ENCODE peak calls at places on chromosomes 7 and 10, in five cellular contexts. X is IMR-90; H is effector memory CD4-positive, alpha-beta T cell; U is right lobe of liver; Y is endothelial cell of umbilical vein. Z is an unnamed sample.

GRCh38 chr10:75358835-75359421 is 42.6 kb downstream of the ZNF503 start:
- DNase-seq in X (peak; percentile 82), H (no peak), U (no peak), Y (no peak), Z (no peak)

GRCh38 chr7:106622654-106623314 is 38.2 kb downstream of the CCDC71L start:
- DNase-seq in X (no peak), H (no peak), U (no peak), Y (no peak), Z (no peak)

GRCh38 chr7:27890205-27890849 is 150.4 kb downstream of the TAX1BP1 start:
- DNase-seq in X (no peak), H (no peak), U (no peak), Y (no peak), Z (no peak)

GRCh38 chr7:151888716-151889115 is 11.8 kb upstream of the PRKAG2 start:
- DNase-seq in X (no peak), H (no peak), U (no peak), Y (no peak), Z (no peak)

GRCh38 chr10:89167915-89168314 is 39.2 kb downstream of the CH25H start:
- DNase-seq in X (no peak), H (no peak), U (no peak), Y (no peak), Z (no peak)

GRCh38 chr10:43211030-43211429 is 55.8 kb downstream of the RASGEF1A start:
- DNase-seq in X (peak; percentile 15), H (no peak), U (peak; percentile 9), Y (no peak), Z (no peak)

GRCh38 chr7:107387077-107387476 is 82.8 kb upstream of the GPR22 start:
- DNase-seq in X (peak; percentile 39), H (no peak), U (peak; percentile 26), Y (peak; percentile 78), Z (peak; percentile 44)

GRCh38 chr10:134205-134742 is 981 bp upstream of the ZMYND11 start:
- DNase-seq in X (peak; percentile 6), H (no peak), U (no peak), Y (peak; percentile 48), Z (peak; percentile 55)

GRCh38 chr10:114767589-114768393 is 53.8 kb upstream of the FHIP2A start:
- DNase-seq in X (peak; percentile 28), H (no peak), U (peak; percentile 73), Y (no peak), Z (peak; percentile 46)

GRCh38 chr10:132163278-132163765 is 23.4 kb upstream of the DPYSL4 start:
- DNase-seq in X (no peak), H (no peak), U (no peak), Y (no peak), Z (peak; percentile 87)

GRCh38 chr10:29816801-29817558 is 182.2 kb upstream of the SVIL start:
- DNase-seq in X (no peak), H (no peak), U (no peak), Y (no peak), Z (no peak)

GRCh38 chr7:47557986-47558670 is 23.8 kb downstream of the TNS3 start:
- DNase-seq in X (no peak), H (no peak), U (no peak), Y (no peak), Z (peak; percentile 49)

GRCh38 chr10:20492447-20492846 is 404.7 kb downstream of the NEBL start:
- DNase-seq in X (no peak), H (no peak), U (no peak), Y (no peak), Z (peak; percentile 21)

GRCh38 chr10:106708521-106708920 is 456.0 kb downstream of the SORCS1 start:
- DNase-seq in X (no peak), H (no peak), U (no peak), Y (no peak), Z (no peak)

GRCh38 chr10:124039432-124040086 is 53.8 kb downstream of the CHST15 start:
- DNase-seq in X (no peak), H (no peak), U (no peak), Y (peak; percentile 89), Z (no peak)

GRCh38 chr10:124040454-124040853 is 52.9 kb downstream of the CHST15 start:
- DNase-seq in X (no peak), H (no peak), U (no peak), Y (peak; percentile 27), Z (no peak)

GRCh38 chr10:124043310-124044142 is 49.9 kb downstream of the CHST15 start:
- DNase-seq in X (no peak), H (no peak), U (no peak), Y (no peak), Z (no peak)

GRCh38 chr10:124042656-124043309 is 50.6 kb downstream of the CHST15 start:
- DNase-seq in X (no peak), H (no peak), U (no peak), Y (no peak), Z (no peak)

GRCh38 chr10:124041684-124042445 is 51.5 kb downstream of the CHST15 start:
- DNase-seq in X (no peak), H (no peak), U (no peak), Y (no peak), Z (no peak)
- H3K4me1 ChIP-seq in X (no peaks in the 10 kb centered on the region), H (no peaks in the 10 kb centered on the region), U (peaks cover 2% of the 10 kb centered on the region), Y (peaks cover 4% of the 10 kb centered on the region), Z (no peaks in the 10 kb centered on the region)

GRCh38 chr7:44470628-44471245 is 19.7 kb downstream of the NUDCD3 start:
- DNase-seq in X (no peak), H (no peak), U (no peak), Y (no peak), Z (no peak)
- H3K4me1 ChIP-seq in X (peaks cover 19% of the 10 kb centered on the region), H (peaks cover 3% of the 10 kb centered on the region), U (peaks cover 66% of the 10 kb centered on the region), Y (peaks cover 35% of the 10 kb centered on the region), Z (no peaks in the 10 kb centered on the region)

DNA sequence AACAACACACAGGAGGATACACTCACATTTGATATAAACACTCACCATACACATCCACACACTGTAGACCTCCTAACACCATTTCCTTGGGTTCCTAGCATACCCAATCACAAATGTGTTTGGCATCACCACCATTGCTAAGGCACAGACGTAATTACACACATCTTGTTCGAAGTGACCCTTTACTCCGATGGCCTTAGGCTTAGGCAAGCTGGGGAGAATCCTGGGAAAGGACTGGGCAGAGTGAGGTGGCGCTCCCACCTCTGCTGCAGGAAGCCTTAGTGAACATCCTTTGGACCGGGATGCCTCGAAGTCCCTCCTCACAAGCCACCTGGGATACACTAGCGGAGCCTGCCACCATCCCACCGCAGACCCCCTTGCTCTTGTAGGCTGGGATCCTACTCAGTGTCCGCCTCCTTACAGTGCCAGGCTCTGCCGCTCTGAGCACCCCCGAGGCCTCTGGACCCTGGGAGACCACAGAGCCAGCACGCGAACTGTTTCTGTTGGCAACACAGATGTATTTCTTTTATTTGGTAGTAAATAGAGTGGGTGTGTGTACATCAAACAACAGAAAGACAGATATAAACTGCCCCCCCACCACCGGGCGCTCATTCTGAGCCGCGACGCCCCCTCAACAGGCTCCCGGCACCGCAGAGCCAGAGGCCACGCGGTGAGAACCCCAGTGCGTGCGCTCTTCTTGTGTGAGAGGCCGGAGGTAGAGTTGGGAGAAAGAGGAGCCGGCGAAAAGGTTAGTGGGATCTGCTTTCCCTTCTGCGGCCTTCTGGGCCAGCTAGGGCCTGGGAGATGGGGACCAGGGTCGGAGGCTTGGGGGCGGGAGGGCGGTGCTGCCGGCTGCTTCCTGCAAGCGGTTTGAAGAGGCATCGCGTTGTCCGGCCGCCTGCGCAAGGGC is 5.9 kb upstream of the HMX2 start:
- DNase-seq in X (no peak), H (no peak), U (no peak), Y (no peak), Z (peak; percentile 37)
- H3K4me1 ChIP-seq in X (peaks cover 2% of the 10 kb centered on the region), H (peaks cover 63% of the 10 kb centered on the region), U (peaks cover 36% of the 10 kb centered on the region), Y (no peaks in the 10 kb centered on the region), Z (peaks cover 41% of the 10 kb centered on the region)

DNA sequence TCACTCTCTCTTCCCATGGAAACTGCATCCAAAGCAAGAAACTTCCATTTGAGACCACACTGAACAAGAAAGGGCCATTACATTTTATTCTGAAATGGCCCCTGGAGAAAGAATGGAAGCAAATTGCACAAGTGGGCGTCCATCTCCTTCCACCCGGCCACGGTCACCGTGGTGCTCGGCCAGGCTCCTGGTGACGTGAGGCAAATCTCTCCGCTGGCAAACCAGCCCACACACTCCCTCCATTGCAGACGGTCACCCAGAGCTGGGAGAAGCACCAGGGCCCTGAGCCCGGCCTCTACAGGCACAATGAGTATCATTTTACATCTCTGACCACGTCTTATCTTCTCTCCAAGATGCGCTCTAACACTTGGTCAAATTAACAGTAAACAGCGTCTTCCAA is 126.1 kb upstream of the FAM20C start:
- DNase-seq in X (no peak), H (no peak), U (peak; percentile 8), Y (no peak), Z (no peak)
- H3K4me1 ChIP-seq in X (peaks cover 17% of the 10 kb centered on the region), H (no peaks in the 10 kb centered on the region), U (no peaks in the 10 kb centered on the region), Y (no peaks in the 10 kb centered on the region), Z (no peaks in the 10 kb centered on the region)

GRCh38 chr10:118723467-118723866 is 31.3 kb downstream of the CACUL1 start:
- DNase-seq in X (peak; percentile 71), H (no peak), U (no peak), Y (peak; percentile 42), Z (no peak)

GRCh38 chr10:118725784-118726507 is 28.8 kb downstream of the CACUL1 start:
- DNase-seq in X (peak; percentile 59), H (no peak), U (no peak), Y (no peak), Z (no peak)

GRCh38 chr10:118721005-118721876 is 33.5 kb downstream of the CACUL1 start:
- DNase-seq in X (peak; percentile 62), H (peak; percentile 45), U (no peak), Y (peak; percentile 75), Z (peak; percentile 47)

DNA sequence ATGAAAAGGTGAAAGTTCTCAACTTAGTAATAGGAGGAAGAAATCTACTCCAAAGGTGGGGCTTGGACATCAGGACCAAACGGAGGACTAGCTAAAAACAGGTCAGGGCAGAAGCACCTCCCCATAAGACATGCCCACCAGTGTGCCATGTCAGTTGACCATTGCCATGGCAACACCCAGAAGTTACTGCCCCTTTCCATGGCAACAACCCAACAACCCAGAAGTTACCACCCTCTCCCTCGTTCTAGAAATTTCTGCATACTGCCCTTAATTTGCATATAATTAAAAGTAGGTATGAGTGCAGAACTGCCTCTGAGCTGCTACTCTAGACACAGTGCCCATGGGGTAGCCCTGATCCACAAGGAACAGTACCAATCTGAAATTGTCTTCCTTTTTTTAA is 32.1 kb downstream of the CACUL1 start:
- DNase-seq in X (no peak), H (no peak), U (no peak), Y (no peak), Z (no peak)
- H3K4me1 ChIP-seq in X (peaks cover 15% of the 10 kb centered on the region), H (no peaks in the 10 kb centered on the region), U (no peaks in the 10 kb centered on the region), Y (peaks cover 11% of the 10 kb centered on the region), Z (no peaks in the 10 kb centered on the region)

DNA sequence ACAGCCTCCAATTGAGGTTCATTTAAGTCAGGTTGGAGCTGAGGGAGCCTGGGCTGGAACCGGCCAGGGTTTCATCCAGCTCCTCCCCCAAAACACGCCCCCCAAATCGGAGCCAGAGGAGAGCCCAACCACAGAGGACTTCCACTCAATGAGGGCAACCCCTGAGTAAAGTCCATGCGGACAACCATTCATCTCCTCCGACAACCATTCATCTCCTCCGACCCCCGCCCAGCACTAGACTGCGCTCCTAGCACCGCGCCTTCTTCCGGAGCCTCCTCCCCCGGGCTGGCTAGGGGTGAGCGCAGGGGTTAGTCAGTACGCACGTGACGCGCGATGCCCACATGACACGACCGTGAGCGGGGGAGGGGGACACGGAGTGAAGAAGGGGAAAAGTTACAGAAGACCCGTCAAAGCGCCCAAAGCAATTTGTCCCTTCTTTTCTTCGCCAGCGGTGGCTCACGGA is 1.4 kb downstream of the MAGI2 start:
- DNase-seq in X (peak; percentile 82), H (no peak), U (peak; percentile 85), Y (peak; percentile 88), Z (peak; percentile 82)
- H3K4me1 ChIP-seq in X (peaks cover 8% of the 10 kb centered on the region), H (no peaks in the 10 kb centered on the region), U (peaks cover 21% of the 10 kb centered on the region), Y (peaks cover 19% of the 10 kb centered on the region), Z (no peaks in the 10 kb centered on the region)

GRCh38 chr7:150755473-150756099 is 18.4 kb downstream of the GIMAP5 start:
- DNase-seq in X (no peak), H (peak; percentile 51), U (no peak), Y (peak; percentile 94), Z (no peak)
- H3K4me1 ChIP-seq in X (no peaks in the 10 kb centered on the region), H (peaks cover 34% of the 10 kb centered on the region), U (peaks cover 9% of the 10 kb centered on the region), Y (peaks cover 22% of the 10 kb centered on the region), Z (no peaks in the 10 kb centered on the region)

Z was measured in neural progenitor cell.